ENCODE peak calls at places on chromosome 6, in seven cellular contexts. S is nephron progenitor cell; N is midbrain; X is astrocyte of the spinal cord; K is activated CD4-positive, alpha-beta T cell treated with anti-CD3 and anti-CD28 coated beads for 24 hours; I is left cardiac atrium; O is lower leg skin. Z is an unnamed sample.

GRCh38 chr6:144345451-144345850 is 60.3 kb downstream of the UTRN start:
- DNase-seq in I (no peak), N (no peak), O (no peak), X (no peak), S (no peak), K (no peak), Z (no peak)

GRCh38 chr6:16681260-16681873 is 79.9 kb downstream of the ATXN1 start:
- DNase-seq in I (no peak), K (no peak), O (no peak), S (peak), N (no peak), X (peak), Z (no peak)

GRCh38 chr6:126041516-126042447 is 55.4 kb downstream of the TRMT11 start:
- DNase-seq in N (no peak), I (no peak), X (peak), O (no peak), K (no peak), S (no peak), Z (no peak)

GRCh38 chr6:134826889-134827737 is 122.8 kb downstream of the ALDH8A1 start:
- DNase-seq in S (no peak), O (peak), I (peak), K (no peak), N (no peak), X (peak), Z (no peak)

GRCh38 chr6:154277578-154278128 is 79.0 kb downstream of the IPCEF1 start:
- DNase-seq in K (peak), S (no peak), N (no peak), O (no peak), I (no peak), X (no peak), Z (no peak)

GRCh38 chr6:17957488-17957887 is 29.9 kb downstream of the KIF13A start:
- DNase-seq in O (no peak), I (no peak), S (no peak), K (no peak), X (no peak), N (no peak), Z (no peak)

GRCh38 chr6:36430351-36430750 is 12.3 kb downstream of the PXT1 start:
- DNase-seq in N (no peak), S (no peak), I (no peak), O (no peak), X (no peak), K (no peak), Z (no peak)

GRCh38 chr6:157860505-157860991 is 37.5 kb downstream of the SNX9 start:
- DNase-seq in K (no peak), X (peak), S (no peak), N (no peak), I (no peak), O (no peak), Z (no peak)

GRCh38 chr6:158879180-158879579 is 60.0 kb upstream of the EZR start:
- DNase-seq in N (no peak), I (no peak), O (no peak), S (no peak), K (peak), X (peak), Z (no peak)

GRCh38 chr6:134363323-134364039 is 45.6 kb upstream of the SGK1 start:
- DNase-seq in X (peak), N (no peak), S (no peak), O (no peak), I (no peak), K (no peak), Z (no peak)

GRCh38 chr6:107542170-107542569 is 52.3 kb downstream of the SOBP start:
- DNase-seq in S (no peak), N (no peak), K (no peak), O (no peak), X (no peak), I (peak), Z (no peak)

GRCh38 chr6:88574666-88575065 is 388.8 kb downstream of the RNGTT start:
- DNase-seq in N (no peak), K (no peak), O (no peak), I (no peak), S (no peak), X (no peak), Z (no peak)

GRCh38 chr6:137040393-137040792 is 4.4 kb downstream of the IL20RA start:
- DNase-seq in I (no peak), X (no peak), N (no peak), K (no peak), S (no peak), O (no peak), Z (peak)

GRCh38 chr6:33279971-33280511 is 3.1 kb downstream of the B3GALT4 start:
- DNase-seq in N (no peak), O (no peak), X (peak), I (no peak), S (peak), K (no peak), Z (peak)

GRCh38 chr6:90139272-90139817 is 157.3 kb downstream of the BACH2 start:
- DNase-seq in O (no peak), N (no peak), S (no peak), X (no peak), K (no peak), I (no peak), Z (no peak)

GRCh38 chr6:87251725-87252124 is 70.7 kb upstream of the SMIM8 start:
- DNase-seq in I (no peak), N (no peak), O (no peak), S (no peak), X (no peak), K (no peak), Z (no peak)

GRCh38 chr6:73710470-73710869 is 14.5 kb downstream of the CD109 start:
- DNase-seq in O (no peak), N (no peak), I (no peak), S (no peak), K (no peak), X (peak), Z (no peak)

GRCh38 chr6:107267634-107268033 is 152.3 kb upstream of the BEND3 start:
- DNase-seq in O (no peak), N (no peak), S (no peak), I (no peak), K (no peak), X (no peak), Z (no peak)

GRCh38 chr6:21992178-21992967 is 304.5 kb downstream of the PRL start:
- DNase-seq in K (no peak), X (peak), I (no peak), O (no peak), N (no peak), S (no peak), Z (no peak)

GRCh38 chr6:153104220-153104619 is 26.9 kb downstream of the RGS17 start:
- DNase-seq in N (no peak), K (no peak), I (no peak), O (no peak), S (no peak), X (peak), Z (no peak)

GRCh38 chr6:109008951-109009760 is 85.5 kb downstream of the SESN1 start:
- DNase-seq in O (peak), X (peak), K (peak), S (peak), N (peak), I (peak), Z (peak)

GRCh38 chr6:167714166-167714565 is 112.5 kb upstream of the AFDN start:
- DNase-seq in S (no peak), X (no peak), K (no peak), N (no peak), I (no peak), O (no peak), Z (peak)

GRCh38 chr6:137043710-137044365 is 927 bp downstream of the IL20RA start:
- DNase-seq in S (peak), K (no peak), N (no peak), X (peak), O (no peak), I (peak), Z (no peak)

GRCh38 chr6:87122477-87122876 is 27.6 kb upstream of the CGA start:
- DNase-seq in K (no peak), S (no peak), O (no peak), I (no peak), N (no peak), X (no peak), Z (peak)

GRCh38 chr6:113596907-113597583 is 260.1 kb upstream of the MARCKS start:
- DNase-seq in O (no peak), K (no peak), X (peak), S (peak), N (no peak), I (no peak), Z (no peak)

GRCh38 chr6:2734517-2735076 is 16.1 kb downstream of the MYLK4 start:
- DNase-seq in O (no peak), N (no peak), K (no peak), S (no peak), X (no peak), I (no peak), Z (peak)

GRCh38 chr6:11143394-11144371 is 32.2 kb upstream of the ERVFRD-1 start:
- DNase-seq in O (peak), N (no peak), I (peak), S (no peak), K (no peak), X (peak), Z (no peak)

GRCh38 chr6:13666194-13667105 is 45.2 kb downstream of the RANBP9 start:
- DNase-seq in I (no peak), O (no peak), N (no peak), X (no peak), K (no peak), S (no peak), Z (no peak)

GRCh38 chr6:20706293-20707165 is 172.3 kb downstream of the CDKAL1 start:
- DNase-seq in N (no peak), O (no peak), I (no peak), X (peak), K (no peak), S (no peak), Z (no peak)

GRCh38 chr6:30781697-30782424 is 37.5 kb upstream of the IER3 start:
- DNase-seq in K (peak), X (peak), O (peak), N (peak), S (no peak), I (peak), Z (no peak)

GRCh38 chr6:129590408-129591022 is 119.5 kb downstream of the ARHGAP18 start:
- DNase-seq in X (peak), K (no peak), N (no peak), I (no peak), O (no peak), S (no peak), Z (no peak)

GRCh38 chr6:129120856-129121255 is 237.9 kb downstream of the LAMA2 start:
- DNase-seq in X (peak), K (no peak), I (no peak), S (no peak), N (no peak), O (peak), Z (no peak)

GRCh38 chr6:108362455-108362854 is 67.6 kb downstream of the AFG1L start:
- DNase-seq in N (no peak), S (no peak), I (no peak), O (no peak), X (no peak), K (no peak), Z (no peak)

GRCh38 chr6:37236921-37237320 is 20.7 kb upstream of the TBC1D22B start:
- DNase-seq in N (no peak), O (no peak), S (no peak), I (no peak), X (peak), K (no peak), Z (no peak)

GRCh38 chr6:152863618-152864326 is 113.2 kb downstream of the VIP start:
- DNase-seq in I (peak), X (peak), K (peak), O (peak), S (peak), N (peak), Z (peak)

GRCh38 chr6:88499845-88500699 is 333.9 kb upstream of the CNR1 start:
- DNase-seq in O (no peak), K (no peak), N (no peak), I (no peak), S (no peak), X (no peak), Z (no peak)

GRCh38 chr6:10384719-10385511 is 30.0 kb downstream of the TFAP2A start:
- DNase-seq in X (no peak), O (no peak), I (no peak), S (peak), N (no peak), K (no peak), Z (peak)

Z was measured in H7.